ENCODE peak calls at places on chromosomes 5 and 9, in four cellular contexts. X is K562, Y is IMR-90, L is GM12878. R is an unnamed sample.

GRCh38 chr9:6716766-6717165 is 41.0 kb upstream of the KDM4C start:
- DNase-seq in L (no peak), Y (no peak), X (no peak), R (no peak)

GRCh38 chr5:179806250-179807045 is at the start of gene MGAT4B:
- DNase-seq in Y (peak), L (no peak), X (peak), R (peak)

GRCh38 chr5:102937916-102938315 is 182.0 kb downstream of the GIN1 start:
- DNase-seq in L (no peak), Y (peak), X (no peak), R (no peak)

GRCh38 chr5:154940375-154940771 is 500 bp upstream of the MRPL22 start:
- DNase-seq in Y (no peak), L (no peak), X (no peak), R (no peak)

GRCh38 chr5:133117166-133117929 is 65.5 kb downstream of the HSPA4 start:
- DNase-seq in Y (no peak), X (no peak), L (no peak), R (no peak)

GRCh38 chr9:121292801-121293241 is 24.9 kb downstream of the GSN start:
- DNase-seq in L (no peak), Y (no peak), X (no peak), R (no peak)

GRCh38 chr9:19231126-19232035 is 888 bp downstream of the DENND4C start:
- DNase-seq in X (peak), Y (peak), L (no peak), R (peak)

GRCh38 chr9:128781186-128782070 is 5.6 kb upstream of the TBC1D13 start:
- DNase-seq in L (no peak), Y (no peak), X (no peak), R (no peak)

GRCh38 chr5:133147815-133148634 is 96.2 kb downstream of the HSPA4 start:
- DNase-seq in L (no peak), Y (no peak), X (no peak), R (no peak)

GRCh38 chr9:10612649-10613398 is at the start of gene PTPRD:
- DNase-seq in L (no peak), Y (peak), X (peak), R (no peak)

GRCh38 chr9:96008502-96009222 is 133.2 kb downstream of the ERCC6L2 start:
- DNase-seq in L (no peak), Y (peak), X (no peak), R (no peak)

GRCh38 chr9:27655454-27655853 is 82.2 kb upstream of the C9orf72 start:
- DNase-seq in L (no peak), X (no peak), Y (no peak), R (no peak)

GRCh38 chr5:93381057-93381456 is 200.0 kb downstream of the NR2F1-AS1 start:
- DNase-seq in X (no peak), Y (peak), L (no peak), R (no peak)

GRCh38 chr9:130297371-130297770 is 31.8 kb downstream of the HMCN2 start:
- DNase-seq in L (no peak), Y (no peak), X (no peak), R (no peak)

GRCh38 chr9:129383415-129384088 is 205.5 kb upstream of the IER5L start:
- DNase-seq in L (peak), Y (peak), X (no peak), R (peak)

GRCh38 chr5:53008751-53009150 is 19.6 kb downstream of the ITGA2 start:
- DNase-seq in Y (peak), X (no peak), L (no peak), R (peak)

GRCh38 chr9:38689678-38690077 is 30.3 kb downstream of the FAM240B start:
- DNase-seq in Y (peak), X (no peak), L (no peak), R (no peak)

GRCh38 chr9:107600060-107600573 is 110.5 kb upstream of the KLF4 start:
- DNase-seq in L (no peak), X (no peak), Y (no peak), R (peak)

GRCh38 chr5:91151947-91152346 is 231.2 kb downstream of the ARRDC3 start:
- DNase-seq in L (no peak), Y (peak), X (no peak), R (peak)

GRCh38 chr5:57276353-57276752 is 102.5 kb downstream of the GPBP1 start:
- DNase-seq in X (no peak), Y (no peak), L (no peak), R (no peak)

GRCh38 chr5:64213568-64213967 is 47.9 kb downstream of the RNF180 start:
- DNase-seq in Y (no peak), X (no peak), L (no peak), R (no peak)

GRCh38 chr5:59169101-59169767 is 586.4 kb downstream of the RAB3C start:
- DNase-seq in L (no peak), Y (no peak), X (no peak), R (no peak)

GRCh38 chr5:124718376-124718775 is 28.1 kb downstream of the ZNF608 start:
- DNase-seq in L (no peak), X (no peak), Y (no peak), R (peak)

GRCh38 chr9:125755340-125755739 is 8.2 kb downstream of the PBX3 start:
- DNase-seq in Y (no peak), L (no peak), X (no peak), R (no peak)

GRCh38 chr9:120892177-120892747 is 15.3 kb upstream of the PHF19 start:
- DNase-seq in Y (no peak), X (no peak), L (peak), R (no peak)

GRCh38 chr5:159099049-159099760 is 511 bp downstream of the EBF1 start:
- DNase-seq in Y (peak), L (no peak), X (peak), R (peak)

GRCh38 chr5:132405646-132406045 is 36.1 kb downstream of the SLC22A5 start:
- DNase-seq in L (no peak), Y (no peak), X (no peak), R (no peak)

GRCh38 chr5:123454236-123454911 is 31.2 kb upstream of the CEP120 start:
- DNase-seq in Y (peak), X (peak), L (no peak), R (peak)

GRCh38 chr5:37837101-37838032 is 2.5 kb downstream of the GDNF start:
- DNase-seq in L (no peak), X (peak), Y (peak), R (peak)

GRCh38 chr9:137646341-137646740 is 27.5 kb downstream of the EHMT1 start:
- DNase-seq in L (no peak), Y (no peak), X (no peak), R (no peak)

DNA sequence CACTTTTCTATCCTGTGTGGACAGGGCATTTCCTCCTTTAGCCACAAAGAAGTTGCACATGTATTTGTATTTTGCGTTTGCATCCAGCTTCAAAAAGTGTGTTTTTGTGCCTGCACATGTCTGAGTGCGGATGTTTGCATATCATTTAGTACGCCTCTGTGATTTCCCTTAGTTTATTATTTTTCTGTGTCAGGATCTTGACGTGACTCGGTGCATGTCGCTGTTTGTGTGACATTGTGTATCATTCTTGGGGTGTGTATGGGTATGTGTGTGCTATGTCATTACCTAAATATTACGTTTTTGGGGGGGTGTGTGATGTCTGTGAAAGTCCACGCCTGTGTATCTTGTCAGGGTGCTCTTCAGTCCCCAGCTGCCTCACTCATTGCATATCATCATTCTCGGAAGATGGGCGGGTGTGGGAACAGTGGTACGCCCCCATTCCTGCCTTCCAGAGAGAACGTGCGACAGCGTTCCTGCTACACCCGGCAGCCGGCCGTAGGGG is 416 bp upstream of the PAIP2 start:
- DNase-seq in L (no peak), Y (no peak), X (no peak), R (no peak)
- H3K27ac ChIP-seq in L (no peak), Y (peak), X (peak), R (no peak)

GRCh38 chr9:114849450-114849849 is 43.6 kb upstream of the TNFSF15 start:
- DNase-seq in X (no peak), L (no peak), Y (no peak), R (no peak)

GRCh38 chr9:114853071-114853865 is 47.4 kb upstream of the TNFSF15 start:
- DNase-seq in Y (no peak), L (no peak), X (no peak), R (no peak)

GRCh38 chr9:114852050-114852594 is 46.3 kb upstream of the TNFSF15 start:
- DNase-seq in L (no peak), Y (peak), X (no peak), R (no peak)

GRCh38 chr9:114851301-114851700 is 45.5 kb upstream of the TNFSF15 start:
- DNase-seq in X (no peak), Y (no peak), L (no peak), R (no peak)

DNA sequence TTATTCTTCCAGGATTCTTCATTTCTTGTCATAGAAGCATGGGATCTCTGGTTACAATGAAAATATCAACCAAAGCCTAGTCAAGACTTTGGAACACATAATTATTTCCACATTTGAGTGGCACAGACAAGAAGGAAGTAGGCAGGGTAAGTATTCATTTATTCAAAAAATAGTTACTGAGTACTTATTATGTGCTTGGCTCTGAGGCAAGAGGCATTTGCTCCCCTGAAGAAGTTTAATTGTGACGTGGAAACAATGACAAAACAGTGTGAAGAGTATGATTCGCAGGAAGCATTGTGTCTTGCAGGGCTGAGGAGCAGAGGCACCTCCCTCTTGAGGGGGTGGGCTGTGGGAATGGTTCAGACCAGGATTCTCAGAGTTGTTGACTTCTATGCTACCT is 45.0 kb upstream of the TNFSF15 start:
- DNase-seq in Y (peak), L (no peak), X (no peak), R (peak)
- TF ChIP-seq FOS in Y (no peak), L (no peak), X (no peak), R (no peak)

GRCh38 chr5:1845696-1846095 is 37.0 kb downstream of the IRX4 start:
- DNase-seq in X (no peak), Y (no peak), L (no peak), R (no peak)
- H2AFZ ChIP-seq in X (no peak), Y (no peak), L (no peak), R (no peak)

GRCh38 chr9:8723195-8723594 is 923.6 kb upstream of the DMAC1 start:
- DNase-seq in L (no peak), X (no peak), Y (no peak), R (no peak)
- H3K27ac ChIP-seq in L (no peak), X (no peak), Y (no peak), R (no peak)

GRCh38 chr9:112279501-112279900 is 53.9 kb downstream of the PTBP3 start:
- DNase-seq in Y (no peak), L (no peak), X (no peak), R (no peak)
- TF ChIP-seq FOS in Y (no peak), L (no peak), X (no peak), R (no peak)

GRCh38 chr9:83119873-83120272 is 56.9 kb upstream of the RASEF start:
- DNase-seq in X (no peak), L (no peak), Y (no peak), R (no peak)

GRCh38 chr9:83111169-83111568 is 48.2 kb upstream of the RASEF start:
- DNase-seq in X (no peak), Y (no peak), L (no peak), R (no peak)

GRCh38 chr9:83116026-83116425 is 53.1 kb upstream of the RASEF start:
- DNase-seq in X (no peak), L (no peak), Y (no peak), R (no peak)
- H2AFZ ChIP-seq in X (no peak), L (no peak), Y (no peak), R (no peak)

GRCh38 chr5:78577992-78578391 is 70.6 kb downstream of the LHFPL2 start:
- DNase-seq in L (no peak), X (no peak), Y (no peak), R (no peak)
- H3K27ac ChIP-seq in L (no peak), X (no peak), Y (no peak), R (no peak)

GRCh38 chr5:11311272-11311671 is 550.2 kb upstream of the DAP start:
- DNase-seq in X (no peak), L (no peak), Y (no peak), R (no peak)

GRCh38 chr5:11310158-11310557 is 549.1 kb upstream of the DAP start:
- DNase-seq in Y (no peak), X (no peak), L (no peak), R (no peak)

GRCh38 chr5:11302663-11303062 is 541.6 kb upstream of the DAP start:
- DNase-seq in L (no peak), X (no peak), Y (no peak), R (no peak)

GRCh38 chr5:11311731-11312130 is 550.7 kb upstream of the DAP start:
- DNase-seq in X (no peak), Y (no peak), L (no peak), R (no peak)

DNA sequence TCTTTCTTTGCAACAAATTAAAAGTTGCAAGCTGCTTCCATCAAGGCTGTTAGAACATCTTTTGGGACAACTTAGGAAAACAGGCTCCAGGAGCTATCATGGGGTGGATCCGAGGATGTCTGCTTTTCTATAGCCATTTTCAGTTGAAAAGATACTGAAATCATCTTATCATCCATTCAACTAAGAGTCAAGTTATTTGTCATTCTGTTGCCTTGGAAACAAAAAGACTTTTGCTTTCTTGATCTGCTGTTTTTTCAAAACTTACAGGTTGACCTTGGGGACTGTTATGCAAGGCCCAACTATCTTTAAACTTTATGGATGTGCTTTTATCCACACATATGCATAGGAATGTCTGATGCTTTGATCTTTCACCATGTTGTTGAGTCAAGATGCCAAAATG is 545.3 kb upstream of the DAP start:
- DNase-seq in X (no peak), L (no peak), Y (no peak), R (no peak)
- TF ChIP-seq FOS in X (no peak), L (no peak), Y (no peak), R (no peak)

DNA sequence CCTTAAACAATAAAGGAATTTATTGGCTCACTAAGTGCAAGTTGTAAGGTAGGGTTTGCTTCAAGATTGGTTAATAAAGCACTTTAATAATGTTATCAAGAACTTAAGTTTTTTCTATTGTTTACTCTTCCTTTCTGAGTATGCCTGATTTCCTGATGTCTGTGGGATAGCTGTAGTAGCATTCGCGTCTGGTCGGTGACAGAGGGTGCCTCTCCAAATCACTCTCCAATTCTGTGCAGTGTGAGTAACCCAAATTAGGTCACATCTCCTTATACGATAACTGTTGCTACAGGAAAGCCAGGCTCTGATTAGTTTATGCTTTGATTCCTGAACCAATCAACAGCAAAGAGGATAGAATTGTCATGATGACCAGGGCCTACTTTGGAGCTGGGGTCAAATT is 90.7 kb downstream of the CCDC192 start:
- DNase-seq in L (no peak), X (no peak), Y (no peak), R (no peak)
- H2AFZ ChIP-seq in L (no peak), X (no peak), Y (no peak), R (no peak)

GRCh38 chr9:115135786-115136185 is 17.8 kb upstream of the TNC start:
- DNase-seq in L (no peak), Y (peak), X (no peak), R (no peak)
- H3K27ac ChIP-seq in L (no peak), Y (peak), X (no peak), R (no peak)

R was measured in endothelial cell of umbilical vein.